ENCODE peak calls at places on chromosomes 5 and 9, in seven cellular contexts. One of them, this sample, is unnamed.

GRCh38 chr5:38780950-38781349 is 64.9 kb upstream of the OSMR start:
- DNase-seq in tibial nerve: peak
- DNase-seq in effector CD8-positive, alpha-beta T cell: no peak
- DNase-seq in OCI-M1: no peak
- DNase-seq in substantia nigra: no peak
- DNase-seq in spleen: no peak
- DNase-seq in choroid plexus epithelial cell: peak
- DNase-seq in this sample: no peak

GRCh38 chr5:65108786-65109743 is 340.3 kb downstream of the CWC27 start:
- DNase-seq in choroid plexus epithelial cell: peak
- DNase-seq in OCI-M1: no peak
- DNase-seq in tibial nerve: no peak
- DNase-seq in substantia nigra: no peak
- DNase-seq in effector CD8-positive, alpha-beta T cell: no peak
- DNase-seq in spleen: no peak
- DNase-seq in this sample: no peak

GRCh38 chr5:11524188-11524587 is 380.1 kb downstream of the CTNND2 start:
- DNase-seq in spleen: no peak
- DNase-seq in tibial nerve: no peak
- DNase-seq in effector CD8-positive, alpha-beta T cell: no peak
- DNase-seq in choroid plexus epithelial cell: no peak
- DNase-seq in OCI-M1: no peak
- DNase-seq in substantia nigra: no peak
- DNase-seq in this sample: no peak

GRCh38 chr9:37667706-37668672 is 17.2 kb downstream of the FRMPD1 start:
- DNase-seq in OCI-M1: no peak
- DNase-seq in substantia nigra: no peak
- DNase-seq in tibial nerve: no peak
- DNase-seq in spleen: no peak
- DNase-seq in choroid plexus epithelial cell: no peak
- DNase-seq in effector CD8-positive, alpha-beta T cell: no peak
- DNase-seq in this sample: no peak

GRCh38 chr9:112921549-112921948 is 30.9 kb upstream of the SLC46A2 start:
- DNase-seq in OCI-M1: peak
- DNase-seq in tibial nerve: no peak
- DNase-seq in effector CD8-positive, alpha-beta T cell: no peak
- DNase-seq in substantia nigra: no peak
- DNase-seq in spleen: no peak
- DNase-seq in choroid plexus epithelial cell: peak
- DNase-seq in this sample: peak

GRCh38 chr9:16344343-16344742 is 526.1 kb downstream of the BNC2 start:
- DNase-seq in effector CD8-positive, alpha-beta T cell: no peak
- DNase-seq in OCI-M1: no peak
- DNase-seq in tibial nerve: no peak
- DNase-seq in spleen: no peak
- DNase-seq in substantia nigra: no peak
- DNase-seq in choroid plexus epithelial cell: peak
- DNase-seq in this sample: no peak

GRCh38 chr5:39835371-39835770 is 410.6 kb upstream of the DAB2 start:
- DNase-seq in OCI-M1: no peak
- DNase-seq in substantia nigra: no peak
- DNase-seq in spleen: no peak
- DNase-seq in tibial nerve: no peak
- DNase-seq in choroid plexus epithelial cell: no peak
- DNase-seq in effector CD8-positive, alpha-beta T cell: no peak
- DNase-seq in this sample: no peak

GRCh38 chr9:90854637-90855036 is 53.0 kb downstream of the SYK start:
- DNase-seq in choroid plexus epithelial cell: no peak
- DNase-seq in tibial nerve: no peak
- DNase-seq in substantia nigra: no peak
- DNase-seq in effector CD8-positive, alpha-beta T cell: no peak
- DNase-seq in spleen: no peak
- DNase-seq in OCI-M1: peak
- DNase-seq in this sample: no peak

GRCh38 chr9:126470251-126470993 is 143.3 kb upstream of the LMX1B start:
- DNase-seq in tibial nerve: no peak
- DNase-seq in choroid plexus epithelial cell: no peak
- DNase-seq in effector CD8-positive, alpha-beta T cell: no peak
- DNase-seq in spleen: peak
- DNase-seq in substantia nigra: no peak
- DNase-seq in OCI-M1: no peak
- DNase-seq in this sample: no peak

GRCh38 chr5:138824924-138825863 is 49.9 kb downstream of the LRRTM2 start:
- DNase-seq in OCI-M1: peak
- DNase-seq in spleen: no peak
- DNase-seq in tibial nerve: no peak
- DNase-seq in substantia nigra: no peak
- DNase-seq in choroid plexus epithelial cell: peak
- DNase-seq in effector CD8-positive, alpha-beta T cell: no peak
- DNase-seq in this sample: peak

GRCh38 chr9:82982271-82982880 is 80.6 kb downstream of the RASEF start:
- DNase-seq in choroid plexus epithelial cell: no peak
- DNase-seq in spleen: no peak
- DNase-seq in effector CD8-positive, alpha-beta T cell: no peak
- DNase-seq in substantia nigra: no peak
- DNase-seq in tibial nerve: no peak
- DNase-seq in OCI-M1: no peak
- DNase-seq in this sample: no peak

GRCh38 chr5:59767753-59768159 is 125.8 kb downstream of the PDE4D start:
- DNase-seq in effector CD8-positive, alpha-beta T cell: no peak
- DNase-seq in OCI-M1: no peak
- DNase-seq in spleen: no peak
- DNase-seq in tibial nerve: no peak
- DNase-seq in choroid plexus epithelial cell: no peak
- DNase-seq in substantia nigra: no peak
- DNase-seq in this sample: no peak

GRCh38 chr5:167796636-167797035 is 494.8 kb upstream of the WWC1 start:
- DNase-seq in OCI-M1: no peak
- DNase-seq in choroid plexus epithelial cell: no peak
- DNase-seq in spleen: no peak
- DNase-seq in substantia nigra: no peak
- DNase-seq in tibial nerve: no peak
- DNase-seq in effector CD8-positive, alpha-beta T cell: no peak
- DNase-seq in this sample: no peak

GRCh38 chr5:17154211-17154996 is 63.0 kb upstream of the BASP1 start:
- DNase-seq in spleen: no peak
- DNase-seq in tibial nerve: no peak
- DNase-seq in substantia nigra: no peak
- DNase-seq in effector CD8-positive, alpha-beta T cell: no peak
- DNase-seq in choroid plexus epithelial cell: peak
- DNase-seq in OCI-M1: peak
- DNase-seq in this sample: no peak

GRCh38 chr5:80937591-80937990 is 22.6 kb upstream of the RASGRF2 start:
- DNase-seq in spleen: no peak
- DNase-seq in choroid plexus epithelial cell: no peak
- DNase-seq in substantia nigra: no peak
- DNase-seq in OCI-M1: no peak
- DNase-seq in tibial nerve: no peak
- DNase-seq in effector CD8-positive, alpha-beta T cell: no peak
- DNase-seq in this sample: no peak

GRCh38 chr5:69367697-69368279 is 1.5 kb downstream of the AK6 start:
- DNase-seq in choroid plexus epithelial cell: no peak
- DNase-seq in tibial nerve: no peak
- DNase-seq in OCI-M1: peak
- DNase-seq in substantia nigra: no peak
- DNase-seq in spleen: no peak
- DNase-seq in effector CD8-positive, alpha-beta T cell: no peak
- DNase-seq in this sample: peak

GRCh38 chr5:84249918-84250635 is 134.6 kb downstream of the EDIL3 start:
- DNase-seq in substantia nigra: no peak
- DNase-seq in effector CD8-positive, alpha-beta T cell: no peak
- DNase-seq in choroid plexus epithelial cell: peak
- DNase-seq in tibial nerve: no peak
- DNase-seq in spleen: no peak
- DNase-seq in OCI-M1: no peak
- DNase-seq in this sample: no peak

GRCh38 chr5:142189813-142190212 is 81.2 kb downstream of the NDFIP1 start:
- DNase-seq in effector CD8-positive, alpha-beta T cell: no peak
- DNase-seq in spleen: no peak
- DNase-seq in OCI-M1: no peak
- DNase-seq in substantia nigra: no peak
- DNase-seq in choroid plexus epithelial cell: no peak
- DNase-seq in tibial nerve: no peak
- DNase-seq in this sample: no peak

GRCh38 chr9:135372036-135372435 is 107.5 kb upstream of the PPP1R26 start:
- DNase-seq in effector CD8-positive, alpha-beta T cell: no peak
- DNase-seq in tibial nerve: no peak
- DNase-seq in spleen: no peak
- DNase-seq in substantia nigra: no peak
- DNase-seq in OCI-M1: no peak
- DNase-seq in choroid plexus epithelial cell: no peak
- DNase-seq in this sample: no peak

GRCh38 chr9:100492952-100493351 is 20.0 kb downstream of the TMEFF1 start:
- DNase-seq in effector CD8-positive, alpha-beta T cell: no peak
- DNase-seq in tibial nerve: no peak
- DNase-seq in OCI-M1: peak
- DNase-seq in substantia nigra: no peak
- DNase-seq in choroid plexus epithelial cell: peak
- DNase-seq in spleen: no peak
- DNase-seq in this sample: no peak

GRCh38 chr5:51043740-51044139 is 339.5 kb upstream of the ISL1 start:
- DNase-seq in tibial nerve: no peak
- DNase-seq in effector CD8-positive, alpha-beta T cell: no peak
- DNase-seq in OCI-M1: no peak
- DNase-seq in choroid plexus epithelial cell: no peak
- DNase-seq in substantia nigra: no peak
- DNase-seq in spleen: no peak
- DNase-seq in this sample: no peak

GRCh38 chr5:172450861-172451695 is 3.2 kb downstream of the SH3PXD2B start:
- DNase-seq in effector CD8-positive, alpha-beta T cell: no peak
- DNase-seq in choroid plexus epithelial cell: peak
- DNase-seq in substantia nigra: no peak
- DNase-seq in OCI-M1: peak
- DNase-seq in tibial nerve: no peak
- DNase-seq in spleen: peak
- DNase-seq in this sample: peak

GRCh38 chr5:53027913-53028312 is 38.8 kb downstream of the ITGA2 start:
- DNase-seq in effector CD8-positive, alpha-beta T cell: no peak
- DNase-seq in choroid plexus epithelial cell: peak
- DNase-seq in tibial nerve: no peak
- DNase-seq in substantia nigra: no peak
- DNase-seq in OCI-M1: no peak
- DNase-seq in spleen: no peak
- DNase-seq in this sample: no peak

GRCh38 chr5:139091439-139092156 is 106.6 kb downstream of the SIL1 start:
- DNase-seq in tibial nerve: no peak
- DNase-seq in effector CD8-positive, alpha-beta T cell: no peak
- DNase-seq in choroid plexus epithelial cell: peak
- DNase-seq in spleen: no peak
- DNase-seq in OCI-M1: peak
- DNase-seq in substantia nigra: no peak
- DNase-seq in this sample: peak

GRCh38 chr5:123721721-123722276 is 209.8 kb downstream of the CSNK1G3 start:
- DNase-seq in substantia nigra: no peak
- DNase-seq in effector CD8-positive, alpha-beta T cell: no peak
- DNase-seq in spleen: no peak
- DNase-seq in OCI-M1: peak
- DNase-seq in choroid plexus epithelial cell: no peak
- DNase-seq in tibial nerve: no peak
- DNase-seq in this sample: no peak

GRCh38 chr5:78544531-78545200 is 103.9 kb downstream of the LHFPL2 start:
- DNase-seq in OCI-M1: no peak
- DNase-seq in tibial nerve: no peak
- DNase-seq in substantia nigra: no peak
- DNase-seq in spleen: no peak
- DNase-seq in choroid plexus epithelial cell: peak
- DNase-seq in effector CD8-positive, alpha-beta T cell: no peak
- DNase-seq in this sample: no peak

GRCh38 chr5:68458416-68458815 is 242.9 kb downstream of the PIK3R1 start:
- DNase-seq in substantia nigra: no peak
- DNase-seq in OCI-M1: no peak
- DNase-seq in choroid plexus epithelial cell: no peak
- DNase-seq in effector CD8-positive, alpha-beta T cell: no peak
- DNase-seq in spleen: no peak
- DNase-seq in tibial nerve: no peak
- DNase-seq in this sample: no peak

GRCh38 chr9:27413507-27414214 is 110.4 kb upstream of the IFNK start:
- DNase-seq in choroid plexus epithelial cell: peak
- DNase-seq in effector CD8-positive, alpha-beta T cell: no peak
- DNase-seq in tibial nerve: no peak
- DNase-seq in substantia nigra: no peak
- DNase-seq in OCI-M1: peak
- DNase-seq in spleen: no peak
- DNase-seq in this sample: no peak

GRCh38 chr5:72402959-72403628 is 82.9 kb downstream of the PTCD2 start:
- DNase-seq in choroid plexus epithelial cell: peak
- DNase-seq in spleen: no peak
- DNase-seq in OCI-M1: peak
- DNase-seq in effector CD8-positive, alpha-beta T cell: no peak
- DNase-seq in substantia nigra: no peak
- DNase-seq in tibial nerve: no peak
- DNase-seq in this sample: no peak

GRCh38 chr5:120314201-120314600 is 149.9 kb upstream of the PRR16 start:
- DNase-seq in OCI-M1: no peak
- DNase-seq in substantia nigra: no peak
- DNase-seq in choroid plexus epithelial cell: peak
- DNase-seq in effector CD8-positive, alpha-beta T cell: no peak
- DNase-seq in tibial nerve: no peak
- DNase-seq in spleen: no peak
- DNase-seq in this sample: no peak

This sample was measured in erythroblast.